ENCODE peak calls at places on chromosomes 7 and 10, in six cellular contexts. Y is uterus, X is fibroblast of pulmonary artery, Q is cardiac muscle cell, C is MM.1S, Z is stomach. T is an unnamed sample.

GRCh38 chr10:72692897-72693598 is 1.1 kb downstream of the MCU start:
- DNase-seq in Q (peak), Y (no peak), X (peak), Z (no peak), C (peak), T (peak)

GRCh38 chr10:132512693-132513345 is 24.8 kb upstream of the INPP5A start:
- DNase-seq in Q (no peak), Z (no peak), X (no peak), C (no peak), Y (no peak), T (no peak)

GRCh38 chr10:126904807-126905686 is at the start of gene DOCK1:
- DNase-seq in C (no peak), Z (peak), X (peak), Q (peak), Y (peak), T (peak)

GRCh38 chr7:51263631-51264484 is 52.8 kb downstream of the COBL start:
- DNase-seq in X (no peak), C (peak), Q (no peak), Y (no peak), Z (peak), T (no peak)

GRCh38 chr10:130493021-130493420 is 356.8 kb downstream of the GLRX3 start:
- DNase-seq in Z (no peak), C (no peak), Y (no peak), Q (no peak), X (no peak), T (no peak)

GRCh38 chr7:37759519-37759918 is 76.0 kb downstream of the GPR141 start:
- DNase-seq in Z (no peak), Q (no peak), C (no peak), Y (no peak), X (no peak), T (no peak)

GRCh38 chr10:123331438-123331837 is 177.2 kb downstream of the BUB3 start:
- DNase-seq in C (no peak), Z (no peak), X (no peak), Q (no peak), Y (no peak), T (peak)

GRCh38 chr10:127813290-127813689 is 76.3 kb downstream of the FOXI2 start:
- DNase-seq in C (peak), Z (no peak), Y (no peak), X (no peak), Q (no peak), T (peak)

GRCh38 chr7:106056513-106057203 is 55.5 kb downstream of the SYPL1 start:
- DNase-seq in X (peak), C (peak), Z (peak), Y (peak), Q (peak), T (peak)

GRCh38 chr10:52818019-52818418 is 45.4 kb upstream of the MBL2 start:
- DNase-seq in Y (no peak), X (peak), Z (no peak), Q (peak), C (peak), T (peak)

GRCh38 chr10:68088744-68089143 is 13.7 kb upstream of the HERC4 start:
- DNase-seq in Y (no peak), Q (no peak), C (no peak), X (peak), Z (no peak), T (peak)

GRCh38 chr10:68086011-68086410 is 10.9 kb upstream of the HERC4 start:
- DNase-seq in C (no peak), Q (no peak), Z (no peak), Y (no peak), X (no peak), T (no peak)

GRCh38 chr10:68088030-68088396 is 12.9 kb upstream of the HERC4 start:
- DNase-seq in Z (no peak), Y (no peak), Q (no peak), C (no peak), X (no peak), T (no peak)

GRCh38 chr10:68087338-68088029 is 12.4 kb upstream of the HERC4 start:
- DNase-seq in Z (no peak), C (no peak), X (no peak), Q (no peak), Y (no peak), T (no peak)

GRCh38 chr10:68086910-68087309 is 11.8 kb upstream of the HERC4 start:
- DNase-seq in Y (no peak), Q (no peak), Z (no peak), C (no peak), X (no peak), T (no peak)
- H3K4me3 ChIP-seq in Y (no peak), Q (no peak), Z (no peak), C (no peak), X (no peak), T (no peak)

DNA sequence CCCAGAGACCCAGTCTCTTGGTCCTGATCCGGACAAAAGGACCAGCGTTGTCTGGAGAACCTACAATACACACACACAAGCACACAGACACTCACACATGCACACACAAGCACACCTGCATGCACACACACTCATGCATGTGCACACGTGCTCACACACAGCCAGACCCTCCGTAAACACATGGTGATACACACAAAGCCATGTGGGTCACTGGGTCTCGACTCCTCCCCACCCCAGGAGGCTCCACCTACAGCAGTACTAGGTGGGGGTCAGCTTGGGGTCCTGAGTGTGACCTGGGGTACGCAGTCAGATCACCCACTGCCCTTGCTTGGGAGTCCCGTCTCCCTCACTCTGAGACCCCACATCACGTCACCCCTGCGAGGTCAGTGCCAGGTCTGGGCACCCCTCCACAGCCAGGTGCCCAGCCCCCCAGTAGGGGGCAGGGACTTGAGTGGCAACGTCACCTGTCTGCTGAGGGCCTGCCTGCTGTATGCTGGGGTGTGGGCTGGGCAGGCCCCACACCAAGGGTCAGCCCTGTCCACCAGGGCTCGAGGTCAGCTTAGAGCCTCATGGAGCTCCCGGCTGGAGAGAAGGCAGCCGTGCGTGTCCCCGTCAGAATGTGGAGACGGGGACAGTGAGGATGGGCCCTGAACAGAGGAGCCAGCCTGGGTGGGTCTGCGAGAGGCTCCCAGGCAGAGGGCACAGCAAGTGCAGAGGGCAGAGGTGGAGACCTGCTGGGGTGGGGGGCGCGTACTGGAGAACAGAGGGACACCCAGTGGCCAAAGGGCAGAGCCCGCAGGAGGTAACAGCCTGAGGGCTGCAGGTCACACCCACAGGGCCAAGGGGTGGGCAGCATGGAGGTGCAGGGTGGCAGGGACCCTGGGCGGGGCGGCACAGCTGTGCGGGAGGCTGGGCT is 34.5 kb downstream of the ELFN1 start:
- DNase-seq in X (no peak), Z (no peak), Y (no peak), Q (no peak), C (no peak), T (no peak)
- TF ChIP-seq CTCF in X (no peak), Z (no peak), Y (no peak), Q (no peak), C (no peak), T (no peak)

DNA sequence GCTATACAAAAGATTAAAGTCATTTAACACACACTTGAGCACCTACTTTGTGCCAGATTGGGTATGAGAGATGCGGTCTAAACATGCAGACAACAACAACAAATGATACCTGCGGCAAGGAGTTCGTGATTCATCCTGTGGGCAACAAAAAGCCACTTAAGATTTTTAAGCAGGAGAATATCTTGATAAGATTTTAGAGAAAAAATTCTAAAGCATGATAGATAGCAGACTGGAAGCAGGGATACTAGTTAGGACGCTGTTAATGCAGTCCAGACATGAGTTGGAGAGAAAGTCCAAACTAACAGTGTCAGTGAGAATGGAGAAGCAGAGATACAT is 1.6 kb upstream of the KBTBD2 start:
- DNase-seq in Q (no peak), X (no peak), Z (no peak), Y (no peak), C (no peak), T (no peak)
- H3K4me3 ChIP-seq in Q (no peak), X (no peak), Z (no peak), Y (no peak), C (no peak), T (no peak)

GRCh38 chr10:124472071-124472470 is 10.4 kb downstream of the LHPP start:
- DNase-seq in X (no peak), C (no peak), Y (no peak), Q (no peak), Z (no peak), T (no peak)

GRCh38 chr10:124473070-124473469 is 11.4 kb downstream of the LHPP start:
- DNase-seq in C (no peak), Z (no peak), Q (no peak), Y (no peak), X (no peak), T (no peak)

GRCh38 chr10:124468624-124469023 is 7.0 kb downstream of the LHPP start:
- DNase-seq in X (no peak), Q (no peak), C (no peak), Y (no peak), Z (no peak), T (no peak)

GRCh38 chr10:124469956-124470484 is 8.4 kb downstream of the LHPP start:
- DNase-seq in X (no peak), C (no peak), Q (no peak), Z (no peak), Y (no peak), T (no peak)

DNA sequence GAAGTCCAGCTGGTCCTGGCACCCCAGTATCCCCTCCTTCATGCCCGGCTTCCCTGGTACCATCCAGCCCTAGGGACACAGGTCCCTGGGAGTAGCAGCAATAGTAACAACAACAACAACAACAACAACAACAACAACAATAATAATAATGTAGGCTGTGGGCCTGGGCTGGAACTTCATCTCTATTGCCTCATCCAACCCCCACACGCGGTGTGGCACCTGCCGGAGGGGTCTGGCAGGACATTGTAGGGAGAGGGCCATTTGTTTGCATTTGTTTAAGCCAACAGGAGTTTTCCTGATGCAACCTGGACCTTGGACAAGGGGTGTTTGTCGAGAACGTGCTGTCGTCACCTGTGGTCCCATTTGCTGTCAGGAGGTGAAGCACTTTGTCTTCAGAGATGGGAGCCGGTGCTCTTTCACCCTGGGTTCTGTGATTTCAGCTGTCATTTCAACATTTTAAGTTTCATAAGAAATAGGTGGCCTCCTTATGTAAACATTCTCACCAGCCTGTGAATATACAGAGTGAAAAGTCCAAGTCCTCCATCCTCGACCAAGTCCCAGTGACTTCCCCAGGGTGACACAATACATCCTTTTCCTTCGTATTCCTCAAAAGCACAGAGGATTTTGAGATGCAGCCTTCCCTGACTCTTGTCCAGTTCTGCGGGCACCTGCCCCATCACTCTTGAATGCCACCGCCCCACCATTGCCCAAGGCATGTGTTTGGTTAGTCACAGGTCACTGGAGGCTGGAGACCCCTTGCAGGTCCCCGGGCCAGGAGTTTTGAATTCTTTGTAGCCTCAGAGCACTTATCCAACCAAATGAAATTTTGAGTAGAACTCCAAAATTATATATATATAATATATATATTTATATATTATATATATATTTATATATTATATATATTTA is 9.2 kb downstream of the LHPP start:
- DNase-seq in Y (no peak), X (no peak), C (no peak), Q (no peak), Z (no peak), T (no peak)
- TF ChIP-seq CTCF in Y (no peak), X (no peak), C (no peak), Q (no peak), Z (no peak), T (no peak)